ENCODE peak calls at places on chromosome 20, in four cellular contexts. V is H1, T is IMR-90, P is mesenchymal stem cell. G is an unnamed sample.

GRCh38 chr20:34525709-34526416 is 9.6 kb downstream of the DYNLRB1 start:
- DNase-seq in V (no peak), T (peak), P (peak), G (no peak)

GRCh38 chr20:957544-957943 is 41.4 kb upstream of the ANGPT4 start:
- DNase-seq in V (no peak), T (peak), P (peak), G (no peak)

GRCh38 chr20:40687384-40688128 is 1.5 kb downstream of the MAFB start:
- DNase-seq in V (peak), T (no peak), P (peak), G (peak)

GRCh38 chr20:36101201-36101600 is 53.3 kb upstream of the EPB41L1 start:
- DNase-seq in V (no peak), T (no peak), P (no peak), G (no peak)

GRCh38 chr20:57481281-57481711 is 43.6 kb downstream of the CTCFL start:
- DNase-seq in V (no peak), T (no peak), P (no peak), G (no peak)

GRCh38 chr20:51860015-51860882 is 57.9 kb upstream of the SALL4 start:
- DNase-seq in V (no peak), T (peak), P (peak), G (no peak)

GRCh38 chr20:33945391-33946079 is 48.2 kb upstream of the RALY start:
- DNase-seq in V (no peak), T (peak), P (peak), G (no peak)

GRCh38 chr20:61889659-61890058 is 176.0 kb downstream of the TAF4 start:
- DNase-seq in V (no peak), T (no peak), P (no peak), G (no peak)

GRCh38 chr20:47205577-47206123 is 150.8 kb downstream of the ZMYND8 start:
- DNase-seq in V (peak), T (peak), P (peak), G (peak)

GRCh38 chr20:58888521-58889333 is 36.2 kb downstream of the GNAS start:
- DNase-seq in V (peak), T (peak), P (peak), G (peak)

GRCh38 chr20:23243791-23244190 is 106.8 kb upstream of the NXT1 start:
- DNase-seq in V (no peak), T (no peak), P (no peak), G (no peak)

GRCh38 chr20:38880952-38881735 is 45.1 kb upstream of the FAM83D start:
- DNase-seq in V (no peak), T (no peak), P (no peak), G (no peak)

GRCh38 chr20:62498874-62499273 is 23.1 kb upstream of the GATA5 start:
- DNase-seq in V (no peak), T (no peak), P (no peak), G (no peak)

GRCh38 chr20:21096321-21097043 is 9.7 kb downstream of the LINC00237 start:
- DNase-seq in V (no peak), T (peak), P (peak), G (no peak)

GRCh38 chr20:51768759-51769517 is 748 bp upstream of the ATP9A start:
- DNase-seq in V (no peak), T (no peak), P (no peak), G (no peak)

GRCh38 chr20:35334511-35335101 is 42.4 kb upstream of the FAM83C start:
- DNase-seq in V (no peak), T (peak), P (peak), G (no peak)

GRCh38 chr20:41746635-41747034 is 128.5 kb upstream of the CHD6 start:
- DNase-seq in V (no peak), T (no peak), P (no peak), G (no peak)

GRCh38 chr20:48076772-48077171 is 291.5 kb upstream of the SULF2 start:
- DNase-seq in V (no peak), T (no peak), P (no peak), G (no peak)

GRCh38 chr20:5835234-5835845 is 85.1 kb downstream of the SHLD1 start:
- DNase-seq in V (no peak), T (peak), P (peak), G (no peak)

GRCh38 chr20:5078399-5078958 is 41.3 kb downstream of the PCNA start:
- DNase-seq in V (no peak), T (peak), P (peak), G (no peak)

GRCh38 chr20:33279261-33279910 is 3.6 kb upstream of the BPIFB1 start:
- DNase-seq in V (no peak), T (no peak), P (no peak), G (no peak)

GRCh38 chr20:52724586-52724985 is 247.6 kb upstream of the TSHZ2 start:
- DNase-seq in V (no peak), T (no peak), P (no peak), G (no peak)

GRCh38 chr20:63678071-63678470 is 18.4 kb upstream of the TNFRSF6B start:
- DNase-seq in V (no peak), T (no peak), P (no peak), G (no peak)
- H2BK15ac ChIP-seq in V (no peak), T (no peak), P (no peak), G (no peak)

GRCh38 chr20:31638317-31638716 is 605 bp downstream of the COX4I2 start:
- DNase-seq in V (no peak), T (no peak), P (no peak), G (no peak)
- H3K4me3 ChIP-seq in V (no peak), T (no peak), P (no peak), G (no peak)

DNA sequence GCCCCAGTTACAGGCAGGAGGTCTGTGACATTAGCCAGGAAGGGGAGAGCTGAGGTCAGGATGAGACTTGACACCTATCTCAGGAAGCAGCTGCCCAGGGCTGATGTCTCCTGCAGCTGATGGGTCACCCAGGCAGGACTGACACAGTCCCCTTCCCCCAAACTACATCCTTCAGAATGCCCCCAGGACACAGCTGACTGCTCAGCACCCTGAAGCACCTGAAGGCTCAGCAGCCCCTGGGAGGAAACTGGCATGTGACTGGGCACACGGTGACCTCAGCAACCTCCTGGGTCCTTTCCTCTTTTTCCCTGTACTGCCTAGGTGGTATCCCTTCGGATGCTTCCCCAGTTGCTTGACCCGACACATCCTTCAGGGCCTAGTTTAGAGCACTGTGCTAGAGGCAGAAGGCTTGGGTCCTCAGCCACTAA is 1.9 kb downstream of the SDC4 start:
- DNase-seq in V (no peak), T (no peak), P (no peak), G (no peak)
- H4K91ac ChIP-seq in V (no peak), T (peak), P (no peak), G (no peak)

DNA sequence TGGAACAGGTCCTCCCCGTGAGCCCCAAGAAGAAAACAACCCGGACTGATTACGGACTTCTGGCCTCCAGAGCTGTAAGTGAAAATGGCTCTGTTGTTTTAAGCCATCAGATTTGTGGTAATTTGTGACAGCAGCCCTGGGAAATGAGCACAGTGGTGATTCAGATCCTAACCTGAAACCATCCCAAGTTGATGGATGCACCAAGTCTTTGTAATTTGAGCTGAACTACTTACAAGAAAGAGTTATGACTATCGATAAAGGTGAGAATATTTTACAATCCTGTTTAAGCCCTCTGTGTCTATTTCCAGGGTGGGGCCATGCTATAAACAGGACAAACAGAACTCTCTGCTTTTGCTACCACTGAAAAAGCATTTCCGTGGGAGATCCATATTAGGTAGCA is 19.1 kb upstream of the RIN2 start:
- DNase-seq in V (no peak), T (no peak), P (no peak), G (no peak)
- H2BK15ac ChIP-seq in V (no peak), T (no peak), P (peak), G (no peak)

GRCh38 chr20:32019563-32020463 is 9.6 kb downstream of the CCM2L start:
- DNase-seq in V (no peak), T (no peak), P (no peak), G (no peak)
- H3K4me3 ChIP-seq in V (peak), T (no peak), P (no peak), G (peak)

GRCh38 chr20:64052326-64052722 is 2.9 kb upstream of the SOX18 start:
- DNase-seq in V (no peak), T (no peak), P (no peak), G (no peak)

GRCh38 chr20:64055396-64055892 is 6.0 kb upstream of the SOX18 start:
- DNase-seq in V (no peak), T (no peak), P (no peak), G (no peak)

GRCh38 chr20:64052987-64053840 is 3.8 kb upstream of the SOX18 start:
- DNase-seq in V (no peak), T (no peak), P (no peak), G (no peak)

GRCh38 chr20:64055893-64056638 is 6.6 kb upstream of the SOX18 start:
- DNase-seq in V (no peak), T (peak), P (peak), G (no peak)

DNA sequence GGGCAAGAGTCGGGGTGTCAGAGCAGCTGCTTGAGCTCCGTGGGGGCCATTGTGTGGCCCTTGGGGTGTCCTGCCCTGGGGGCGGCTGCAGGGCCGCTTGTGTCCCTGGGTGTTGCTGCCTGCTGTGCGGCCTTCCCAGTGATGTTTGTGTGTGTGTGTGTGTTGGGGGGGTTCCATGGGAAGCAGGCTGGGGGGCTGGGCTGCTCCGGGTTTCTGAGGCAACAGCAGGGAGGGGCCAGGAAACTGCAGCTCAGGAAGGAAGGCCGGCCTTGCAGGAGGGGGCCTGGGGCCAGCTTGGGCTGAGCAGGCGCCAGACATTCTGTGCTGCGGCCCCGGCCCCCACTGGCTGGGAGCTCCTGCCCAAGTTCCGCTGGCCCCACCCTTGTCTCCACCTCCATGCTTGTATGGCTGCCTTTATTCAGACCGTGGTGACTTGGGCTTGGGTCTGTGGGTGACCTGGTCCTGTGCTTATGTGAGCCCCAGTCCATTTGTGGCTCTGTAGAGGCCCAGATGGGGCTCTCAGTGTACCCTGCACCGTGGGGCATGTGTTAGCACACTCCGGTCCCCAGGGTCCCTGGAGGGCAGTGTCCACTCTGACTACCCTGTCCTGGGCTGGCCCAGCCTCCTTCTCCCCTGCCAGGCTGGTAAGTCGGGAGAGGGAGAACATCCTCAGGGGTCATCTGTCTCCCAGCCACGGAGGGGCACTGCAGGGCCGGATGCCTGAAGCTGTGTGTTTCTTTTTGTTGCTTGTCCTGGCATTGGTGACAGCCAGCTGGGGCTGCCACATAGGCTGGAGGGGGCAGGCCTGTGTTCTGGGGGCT is 4.6 kb upstream of the SOX18 start:
- DNase-seq in V (no peak), T (no peak), P (peak), G (no peak)
- H4K91ac ChIP-seq in V (no peak), T (no peak), P (peak), G (no peak)

GRCh38 chr20:50694379-50695143 is 3.2 kb upstream of the RIPOR3 start:
- DNase-seq in V (no peak), T (peak), P (no peak), G (no peak)

GRCh38 chr20:50695144-50695872 is 4.0 kb upstream of the RIPOR3 start:
- DNase-seq in V (no peak), T (no peak), P (no peak), G (no peak)

GRCh38 chr20:50704514-50704913 is 13.2 kb upstream of the RIPOR3 start:
- DNase-seq in V (no peak), T (no peak), P (no peak), G (no peak)

GRCh38 chr20:50701055-50701963 is 10.0 kb upstream of the RIPOR3 start:
- DNase-seq in V (no peak), T (no peak), P (no peak), G (no peak)

DNA sequence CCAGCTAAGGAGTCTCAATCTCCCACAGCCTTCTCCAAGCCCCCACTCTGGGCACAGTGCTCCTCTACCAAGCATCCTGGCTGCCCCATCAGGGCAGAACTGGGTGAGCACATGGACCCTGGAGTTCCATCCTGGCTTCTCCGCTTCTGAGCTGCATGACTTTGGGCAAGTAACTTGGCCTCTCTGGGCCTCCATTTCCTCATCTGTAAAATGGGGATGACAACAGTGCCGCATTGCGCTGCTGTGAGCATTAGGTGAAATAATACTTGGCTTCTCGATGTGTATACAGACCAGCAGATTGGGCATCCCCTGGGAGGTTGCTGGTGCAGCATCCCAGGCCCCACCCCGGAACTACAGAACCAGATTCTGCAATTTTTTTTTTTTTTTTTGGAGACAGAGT is 8.3 kb upstream of the RIPOR3 start:
- DNase-seq in V (no peak), T (no peak), P (no peak), G (no peak)
- H2BK15ac ChIP-seq in V (no peak), T (no peak), P (no peak), G (no peak)

G was measured in neuronal stem cell.